ENCODE peak calls at places on chromosomes 3 and 15, in four cellular contexts. T is NCI-H2029; B is activated T-helper 9 cell treated with anti-CD3 and anti-CD28 coated beads, Interleukin-2, amount 50 U/mL, for 16 hours; N is T-helper 2 cell. D is an unnamed sample.

GRCh38 chr15:61030451-61030850 is 198.7 kb downstream of the RORA start:
- DNase-seq in T (no peak), B (no peak), N (no peak), D (no peak)

GRCh38 chr3:12967751-12968209 is 105.4 kb downstream of the IQSEC1 start:
- DNase-seq in T (peak; percentile 90), B (peak; percentile 86), N (peak; percentile 75), D (peak; percentile 92)

GRCh38 chr3:185317674-185318073 is 45.3 kb upstream of the MAP3K13 start:
- DNase-seq in T (no peak), B (no peak), N (no peak), D (no peak)

GRCh38 chr3:43867673-43868072 is 176.9 kb downstream of the ABHD5 start:
- DNase-seq in T (no peak), B (no peak), N (no peak), D (no peak)

GRCh38 chr3:132595036-132595435 is 2.0 kb upstream of the ACKR4 start:
- DNase-seq in T (no peak), B (no peak), N (no peak), D (no peak)

GRCh38 chr3:32401541-32402052 is 9.9 kb downstream of the CMTM7 start:
- DNase-seq in T (peak; percentile 91), B (peak; percentile 41), N (peak; percentile 53), D (peak; percentile 44)

GRCh38 chr3:127320529-127321121 is 32.8 kb upstream of the PRR20G start:
- DNase-seq in T (no peak), B (no peak), N (no peak), D (no peak)

GRCh38 chr3:113211370-113212154 is at the start of gene BOC:
- DNase-seq in T (no peak), B (no peak), N (no peak), D (no peak)

GRCh38 chr3:12286927-12287726 is 1.7 kb upstream of the PPARG start:
- DNase-seq in T (no peak), B (no peak), N (no peak), D (no peak)

GRCh38 chr3:183460059-183461052 is 31.9 kb upstream of the MCF2L2 start:
- DNase-seq in T (no peak), B (no peak), N (no peak), D (no peak)

GRCh38 chr3:184953396-184953795 is 141.4 kb downstream of the VPS8 start:
- DNase-seq in T (no peak), B (no peak), N (no peak), D (no peak)

GRCh38 chr3:11803977-11804903 is 42.4 kb downstream of the TAMM41 start:
- DNase-seq in T (peak; percentile 45), B (no peak), N (peak; percentile 10), D (no peak)

GRCh38 chr3:111763101-111763500 is 96.0 kb upstream of the PHLDB2 start:
- DNase-seq in T (no peak), B (no peak), N (no peak), D (no peak)

GRCh38 chr3:159305017-159305416 is 503.2 kb downstream of the MFSD1 start:
- DNase-seq in T (no peak), B (no peak), N (no peak), D (no peak)